ENCODE peak calls at places on chromosomes 6 and 20, in six cellular contexts. H is GM12892, B is HepG2, Z is GM12878, U is K562, Y is H1. S is an unnamed sample.

GRCh38 chr6:146923434-146923833 is 280.8 kb upstream of the STXBP5 start:
- DNase-seq in B (no peak), Y (no peak), H (no peak), Z (no peak), U (no peak), S (no peak)

GRCh38 chr20:3406481-3407425 is 716 bp downstream of the DNAAF9 start:
- DNase-seq in B (peak), H (no peak), Z (no peak), Y (no peak), U (peak), S (no peak)

GRCh38 chr6:116685437-116685993 is 4.5 kb downstream of the KPNA5 start:
- DNase-seq in H (no peak), Y (no peak), U (no peak), Z (no peak), B (no peak), S (no peak)

GRCh38 chr6:131059486-131059885 is 3.6 kb downstream of the EPB41L2 start:
- DNase-seq in U (no peak), Z (no peak), B (no peak), Y (no peak), H (no peak), S (no peak)

GRCh38 chr6:108116781-108117426 is 42.4 kb upstream of the OSTM1 start:
- DNase-seq in U (no peak), B (no peak), Z (no peak), H (no peak), Y (no peak), S (peak)

GRCh38 chr6:158172001-158172400 is 3.9 kb downstream of the GTF2H5 start:
- DNase-seq in U (no peak), Z (no peak), B (no peak), H (no peak), Y (no peak), S (no peak)

GRCh38 chr6:18386302-18386976 is 711 bp upstream of the RNF144B start:
- DNase-seq in H (no peak), U (no peak), B (peak), Y (no peak), Z (no peak), S (no peak)

GRCh38 chr6:91634791-91635190 is 1047.9 kb upstream of the MAP3K7 start:
- DNase-seq in U (no peak), Z (no peak), Y (no peak), B (no peak), H (no peak), S (no peak)

GRCh38 chr6:64383277-64383676 is 747.7 kb downstream of the PHF3 start:
- DNase-seq in U (no peak), Y (no peak), H (no peak), B (no peak), Z (no peak), S (no peak)

GRCh38 chr6:69019832-69020231 is 384.8 kb downstream of the ADGRB3 start:
- DNase-seq in Y (no peak), U (no peak), Z (no peak), H (no peak), B (no peak), S (no peak)

GRCh38 chr6:37674161-37674560 is 23.5 kb downstream of the MDGA1 start:
- DNase-seq in Y (no peak), U (no peak), B (no peak), H (no peak), Z (no peak), S (no peak)

GRCh38 chr6:163415620-163416379 is 1.3 kb downstream of the QKI start:
- DNase-seq in B (peak), Z (peak), H (peak), U (peak), Y (no peak), S (no peak)

GRCh38 chr6:3294921-3295871 is 36.4 kb downstream of the PSMG4 start:
- DNase-seq in Z (no peak), B (peak), Y (no peak), U (no peak), H (no peak), S (no peak)

GRCh38 chr20:46660487-46660886 is 9.2 kb upstream of the SLC13A3 start:
- DNase-seq in H (no peak), B (no peak), Z (no peak), U (no peak), Y (no peak), S (no peak)

GRCh38 chr20:44070139-44070900 is 116.7 kb downstream of the JPH2 start:
- DNase-seq in Z (no peak), B (no peak), U (no peak), H (no peak), Y (no peak), S (no peak)

GRCh38 chr6:69719602-69720193 is 77.1 kb downstream of the LMBRD1 start:
- DNase-seq in B (peak), U (peak), H (no peak), Y (no peak), Z (no peak), S (no peak)

GRCh38 chr6:154732538-154732823 is 735 bp upstream of the SCAF8 start:
- DNase-seq in Y (peak), U (no peak), B (no peak), Z (no peak), H (no peak), S (no peak)

GRCh38 chr6:133764011-133764812 is 124.7 kb upstream of the TCF21 start:
- DNase-seq in H (no peak), B (no peak), Z (no peak), U (no peak), Y (no peak), S (no peak)

GRCh38 chr20:58293453-58293852 is 16.1 kb upstream of the RAB22A start:
- DNase-seq in B (peak), Z (no peak), H (no peak), Y (no peak), U (peak), S (no peak)

GRCh38 chr20:49501917-49502316 is 19.4 kb upstream of the KCNB1 start:
- DNase-seq in Z (no peak), B (peak), H (no peak), Y (no peak), U (peak), S (no peak)

GRCh38 chr20:33803921-33804337 is 7.2 kb upstream of the CHMP4B start:
- DNase-seq in H (no peak), B (no peak), U (no peak), Z (no peak), Y (no peak), S (no peak)

GRCh38 chr6:7267521-7268091 is 45.4 kb downstream of the SSR1 start:
- DNase-seq in Z (no peak), H (no peak), B (peak), U (peak), Y (no peak), S (no peak)

GRCh38 chr20:57263767-57264150 is 2.7 kb downstream of the BMP7 start:
- DNase-seq in Y (no peak), B (no peak), H (no peak), Z (no peak), U (no peak), S (no peak)

GRCh38 chr20:16243470-16243869 is 329.8 kb downstream of the KIF16B start:
- DNase-seq in U (no peak), B (peak), Z (no peak), H (no peak), Y (no peak), S (no peak)

DNA sequence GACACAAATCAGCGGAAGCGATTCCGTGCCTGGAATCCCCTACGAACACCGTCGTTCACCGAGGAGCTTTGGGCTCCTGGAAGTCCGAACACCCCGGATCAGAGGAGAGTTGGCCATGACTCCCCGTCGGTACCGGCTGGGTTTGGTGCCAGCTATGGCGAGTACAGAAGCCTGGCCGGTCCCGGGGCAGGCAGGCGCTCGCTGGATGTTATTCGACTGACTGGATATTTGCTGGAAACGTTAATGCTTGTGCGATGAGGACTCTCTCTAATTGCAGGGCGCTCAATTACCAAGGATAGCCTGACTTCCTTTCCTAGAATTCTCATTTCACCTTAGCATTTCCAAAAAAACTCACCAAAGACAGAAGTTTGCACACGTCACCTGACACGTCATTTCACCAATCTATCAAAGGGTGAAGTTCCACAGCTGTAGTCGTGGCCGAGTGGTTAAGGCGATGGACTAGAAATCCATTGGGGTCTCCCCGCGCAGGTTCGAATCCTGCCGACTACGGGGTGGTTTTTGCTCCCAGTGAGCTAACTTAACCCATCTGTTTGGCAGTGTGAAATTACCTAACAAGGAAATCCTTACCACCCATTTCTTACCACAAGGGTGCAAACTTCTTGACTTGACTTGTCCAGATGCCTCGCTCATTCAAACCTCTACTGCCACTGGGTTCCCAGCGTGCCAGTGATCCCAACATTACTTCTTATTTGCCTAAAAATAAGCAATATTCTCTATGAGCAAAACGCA is 22.7 kb upstream of the ZNF184 start:
- DNase-seq in Y (peak), Z (peak), U (peak), H (no peak), B (peak), S (no peak)
- TF ChIP-seq POLR2AphosphoS5 in Y (no peak), Z (no peak), U (no peak), H (no peak), B (no peak), S (no peak)

DNA sequence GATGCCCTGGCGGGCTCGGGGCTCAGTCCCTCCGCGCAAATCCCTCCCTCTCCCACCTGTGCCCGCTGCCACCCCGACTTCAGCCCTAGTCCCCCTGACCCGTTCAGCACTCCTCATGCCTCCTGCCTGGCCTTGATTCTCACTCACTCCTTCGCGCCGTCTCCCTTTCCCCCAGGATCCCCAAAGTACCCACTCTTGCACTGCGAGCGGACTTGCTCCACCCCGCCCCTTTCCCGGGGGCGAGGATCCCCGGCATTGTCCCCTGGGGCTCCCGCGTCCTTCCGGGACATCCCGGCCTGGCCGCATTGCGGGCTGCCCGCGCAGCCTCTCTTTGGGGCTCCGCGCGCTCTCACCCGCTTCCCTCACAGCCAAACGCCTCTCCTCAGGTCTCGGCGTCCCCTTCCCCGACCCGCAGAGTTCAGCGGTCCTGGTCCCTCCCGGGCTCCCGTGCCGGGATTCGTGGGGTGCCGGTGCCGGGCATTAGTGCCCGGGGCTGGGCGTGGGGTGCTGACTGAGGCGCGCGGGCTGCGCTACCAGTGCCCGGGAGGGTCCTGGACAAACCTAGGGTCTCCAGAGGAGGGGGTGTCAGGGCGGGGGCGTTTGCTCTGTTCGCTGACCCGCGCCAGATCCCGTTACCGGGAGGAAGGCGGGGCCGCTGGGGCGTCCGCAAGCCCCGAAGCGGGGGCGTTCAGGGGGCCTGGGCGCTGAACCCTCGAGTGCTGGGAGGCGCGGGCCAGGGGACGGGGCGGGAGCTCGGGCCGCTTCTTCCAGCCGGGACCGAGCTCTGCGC is 45.6 kb upstream of the SUPT3H start:
- DNase-seq in H (no peak), Y (no peak), Z (no peak), B (no peak), U (no peak), S (no peak)
- TF ChIP-seq POLR2A in H (no peak), Y (no peak), Z (no peak), B (no peak), U (no peak), S (no peak)

GRCh38 chr6:54354608-54355007 is 46.4 kb downstream of the TINAG start:
- DNase-seq in U (no peak), Y (no peak), B (no peak), H (no peak), Z (no peak), S (no peak)

GRCh38 chr6:54353975-54354374 is 45.7 kb downstream of the TINAG start:
- DNase-seq in B (no peak), Y (no peak), Z (no peak), H (no peak), U (no peak), S (no peak)
- TF ChIP-seq TAF1 in B (no peak), Y (no peak), Z (no peak), H (no peak), U (no peak), S (no peak)

DNA sequence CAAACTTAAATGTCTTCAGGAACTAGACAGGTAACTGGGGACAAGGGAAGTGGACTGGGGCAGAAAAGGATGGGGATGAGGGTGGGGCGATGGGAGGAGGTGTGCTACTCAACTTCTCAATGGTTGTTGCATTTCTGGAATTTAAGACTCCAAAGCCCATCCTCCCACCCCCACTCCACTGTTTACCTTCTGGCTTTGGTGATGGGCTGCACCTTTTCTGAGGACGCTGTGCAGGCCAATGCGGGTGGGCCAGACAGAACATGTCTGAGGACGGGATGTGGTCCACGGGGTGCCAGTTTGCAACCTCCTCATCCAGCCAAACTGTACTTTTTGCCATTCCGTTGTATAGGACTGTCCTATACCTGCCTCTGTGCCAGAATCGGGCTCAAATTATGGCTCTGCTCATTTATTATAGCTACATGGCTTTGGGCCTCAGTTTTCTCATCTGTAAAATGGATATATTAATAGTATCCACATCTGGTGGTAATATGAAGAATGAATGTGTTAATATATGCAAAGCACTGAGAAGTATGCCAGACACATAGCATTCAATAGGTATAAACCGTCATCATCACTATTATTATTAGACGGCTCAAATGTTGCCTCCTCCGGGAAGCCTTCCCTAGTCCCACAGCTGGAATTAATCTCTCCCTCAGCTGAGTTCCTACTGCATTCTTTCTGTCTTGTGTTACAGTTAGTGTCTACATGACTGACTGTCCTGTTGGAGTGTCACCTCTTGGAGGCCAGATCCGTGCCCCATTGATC is 31.0 kb upstream of the VEGFA start:
- DNase-seq in H (no peak), U (no peak), Z (no peak), B (no peak), Y (no peak), S (no peak)
- TF ChIP-seq POLR2AphosphoS5 in H (no peak), U (no peak), Z (no peak), B (no peak), Y (no peak), S (no peak)

GRCh38 chr20:45343867-45344721 is 4.1 kb downstream of the SDC4 start:
- DNase-seq in Y (no peak), Z (no peak), U (no peak), B (peak), H (no peak), S (no peak)
- TF ChIP-seq POLR2A in Y (no peak), Z (no peak), U (peak), B (peak), H (no peak), S (no peak)

GRCh38 chr20:4926531-4927156 is 74.7 kb downstream of the SLC23A2 start:
- DNase-seq in H (no peak), Y (no peak), B (no peak), Z (no peak), U (no peak), S (no peak)
- TF ChIP-seq TAF1 in H (no peak), Y (no peak), B (no peak), Z (no peak), U (no peak), S (no peak)

GRCh38 chr6:15907914-15908518 is 220.9 kb upstream of the MYLIP start:
- DNase-seq in B (no peak), Z (no peak), U (peak), H (no peak), Y (no peak), S (no peak)
- TF ChIP-seq POLR2AphosphoS5 in B (no peak), Z (no peak), U (peak), H (no peak), Y (no peak), S (no peak)

GRCh38 chr6:32843979-32844838 is at the start of gene PSMB8:
- DNase-seq in B (peak), Z (peak), Y (peak), H (peak), U (peak), S (peak)
- TF ChIP-seq POLR2A in B (peak), Z (peak), Y (peak), H (peak), U (no peak), S (peak)

S was measured in GM12891.